ENCODE peak calls at places on chromosomes 2 and 18, in five cellular contexts. S is omental fat pad; A is heart right ventricle; J is activated T-cell treated with anti-CD3 and anti-CD28 coated beads, Interleukin-2, amount 50 U/mL, for 4 hours; C is gastrocnemius medialis. X is an unnamed sample.
A peak's percentile ranks its signal among the peaks of the same experiment; 100 is the strongest.

GRCh38 chr2:10753876-10754275 is 32.4 kb downstream of the ATP6V1C2 start:
- ATAC-seq in S (no peak), J (no peak), C (no peak), A (no peak), X (no peak)

GRCh38 chr2:24228470-24228869 is 53.6 kb downstream of the FAM228A start:
- ATAC-seq in C (no peak), S (no peak), J (no peak), A (no peak), X (no peak)

GRCh38 chr2:108377815-108378630 is at the start of gene SULT1C4:
- ATAC-seq in C (no peak), A (peak; percentile 93), S (peak; percentile 41), J (no peak), X (peak; percentile 50)

GRCh38 chr2:111108745-111109271 is 11.9 kb upstream of the BCL2L11 start:
- ATAC-seq in A (no peak), S (no peak), J (no peak), C (no peak), X (no peak)

GRCh38 chr2:160574472-160575140 is 81.0 kb upstream of the RBMS1 start:
- ATAC-seq in C (no peak), J (no peak), A (no peak), S (peak; percentile 89), X (no peak)

GRCh38 chr2:226115102-226115831 is 684.4 kb downstream of the IRS1 start:
- ATAC-seq in S (peak; percentile 88), A (peak; percentile 42), C (peak; percentile 32), J (peak; percentile 90), X (peak; percentile 59)

GRCh38 chr18:67517224-67517765 is 775 bp upstream of the DSEL start:
- ATAC-seq in A (peak; percentile 69), C (no peak), J (no peak), S (peak; percentile 83), X (peak; percentile 82)

GRCh38 chr18:48079885-48080284 is 149.4 kb upstream of the SMAD2 start:
- ATAC-seq in A (no peak), C (no peak), J (no peak), S (no peak), X (no peak)

GRCh38 chr2:240329778-240330177 is 105.7 kb upstream of the GPC1 start:
- ATAC-seq in C (no peak), J (no peak), A (no peak), S (no peak), X (no peak)

GRCh38 chr2:241190291-241190981 is 2.0 kb downstream of the ANO7 start:
- ATAC-seq in J (no peak), C (no peak), S (no peak), A (no peak), X (no peak)

GRCh38 chr2:96831679-96832078 is 12.1 kb downstream of the ANKRD23 start:
- ATAC-seq in C (no peak), A (no peak), S (peak; percentile 50), J (no peak), X (no peak)

GRCh38 chr2:7430869-7431641 is 513.8 kb downstream of the RNF144A start:
- ATAC-seq in C (no peak), S (peak; percentile 22), A (peak; percentile 66), J (peak; percentile 53), X (no peak)

GRCh38 chr2:187573722-187574121 is 19.5 kb upstream of the TFPI start:
- ATAC-seq in C (no peak), A (no peak), S (no peak), J (no peak), X (no peak)

GRCh38 chr2:118968031-118968430 is 26.0 kb downstream of the MARCO start:
- ATAC-seq in S (no peak), J (no peak), A (no peak), C (no peak), X (peak; percentile 26)

GRCh38 chr2:10584242-10584753 is 105.5 kb downstream of the NOL10 start:
- ATAC-seq in J (no peak), A (no peak), C (no peak), S (no peak), X (no peak)

GRCh38 chr18:79738565-79739439 is 58.9 kb upstream of the KCNG2 start:
- ATAC-seq in S (no peak), J (no peak), A (no peak), C (no peak), X (no peak)

GRCh38 chr2:47015206-47015605 is 99.6 kb upstream of the MCFD2 start:
- ATAC-seq in C (peak; percentile 47), A (no peak), S (no peak), J (no peak), X (no peak)

GRCh38 chr18:74243127-74243526 is 48.6 kb downstream of the CYB5A start:
- ATAC-seq in C (no peak), S (no peak), J (no peak), A (no peak), X (no peak)

GRCh38 chr2:26754972-26755670 is 9.0 kb upstream of the SLC35F6 start:
- ATAC-seq in C (no peak), S (no peak), A (no peak), J (no peak), X (no peak)

GRCh38 chr18:75269696-75270095 is 59.1 kb downstream of the TSHZ1 start:
- ATAC-seq in S (no peak), C (no peak), J (no peak), A (no peak), X (no peak)

GRCh38 chr18:78525364-78526111 is 454.1 kb upstream of the SALL3 start:
- ATAC-seq in A (no peak), C (no peak), S (no peak), J (no peak), X (no peak)

GRCh38 chr2:98696167-98696566 is 34.8 kb downstream of the MGAT4A start:
- ATAC-seq in A (no peak), S (no peak), J (no peak), C (no peak), X (no peak)

GRCh38 chr18:48852292-48852691 is 98.5 kb downstream of the SMAD7 start:
- ATAC-seq in J (peak; percentile 41), C (no peak), S (no peak), A (no peak), X (no peak)

GRCh38 chr2:129936334-129936934 is 43.0 kb upstream of the RAB6C start:
- ATAC-seq in S (no peak), C (no peak), J (no peak), A (no peak), X (no peak)

GRCh38 chr2:63622751-63623150 is 34.0 kb downstream of the MDH1 start:
- ATAC-seq in S (no peak), C (no peak), A (no peak), J (no peak), X (no peak)

GRCh38 chr18:7600036-7600435 is 32.9 kb downstream of the PTPRM start:
- ATAC-seq in C (no peak), A (no peak), J (no peak), S (no peak), X (no peak)

GRCh38 chr2:25305809-25306208 is 35.9 kb downstream of the DNMT3A start:
- ATAC-seq in C (no peak), J (no peak), S (no peak), A (no peak), X (no peak)

GRCh38 chr2:200877443-200877842 is 11.4 kb downstream of the PPIL3 start:
- ATAC-seq in J (no peak), A (no peak), S (no peak), C (no peak), X (no peak)

GRCh38 chr18:12857991-12858544 is 26.0 kb downstream of the PTPN2 start:
- ATAC-seq in S (no peak), J (no peak), C (no peak), A (no peak), X (no peak)

GRCh38 chr2:166118180-166118579 is 9.6 kb downstream of the SCN1A start:
- ATAC-seq in J (no peak), A (no peak), S (no peak), C (no peak), X (no peak)

GRCh38 chr2:158600155-158600802 is 143.5 kb downstream of the PKP4 start:
- ATAC-seq in S (peak; percentile 90), J (no peak), A (peak; percentile 89), C (no peak), X (peak; percentile 69)

GRCh38 chr18:36756262-36756661 is 72.5 kb downstream of the TPGS2 start:
- ATAC-seq in J (no peak), S (no peak), C (no peak), A (no peak), X (peak; percentile 14)

GRCh38 chr2:26479971-26480750 is 2.2 kb upstream of the OTOF start:
- ATAC-seq in A (no peak), C (no peak), J (no peak), S (no peak), X (no peak)

GRCh38 chr2:160513120-160513519 is 19.5 kb upstream of the RBMS1 start:
- ATAC-seq in A (peak; percentile 43), S (no peak), J (no peak), C (no peak), X (no peak)

GRCh38 chr2:218859556-218859993 is at the start of gene WNT6:
- ATAC-seq in J (peak; percentile 47), C (no peak), S (peak; percentile 37), A (peak; percentile 29), X (peak; percentile 48)

GRCh38 chr2:216315817-216316603 is 56.3 kb downstream of the MARCHF4 start:
- ATAC-seq in S (no peak), A (no peak), C (no peak), J (no peak), X (no peak)

GRCh38 chr2:8575810-8576423 is 105.9 kb upstream of the ID2 start:
- ATAC-seq in S (no peak), A (no peak), C (no peak), J (no peak), X (no peak)

GRCh38 chr2:234917245-234917975 is 34.4 kb upstream of the SH3BP4 start:
- ATAC-seq in A (no peak), J (no peak), S (no peak), C (no peak), X (no peak)

GRCh38 chr2:162888641-162889040 is 50.1 kb upstream of the KCNH7 start:
- ATAC-seq in S (no peak), A (no peak), J (no peak), C (no peak), X (no peak)